ENCODE peak calls at places on chromosomes 7 and 10, in four cellular contexts. S, H, L and B are unnamed samples.

GRCh38 chr10:546971-547590 is 142.4 kb downstream of the DIP2C start:
- DNase-seq in S (no peak), H (peak), L (no peak), B (peak)

GRCh38 chr7:157271991-157272324 is 64.8 kb upstream of the DNAJB6 start:
- DNase-seq in S (no peak), H (peak), L (peak), B (no peak)

GRCh38 chr10:804191-804781 is 114.8 kb upstream of the DIP2C start:
- DNase-seq in S (no peak), H (no peak), L (no peak), B (no peak)

GRCh38 chr7:2224491-2224928 is 8.2 kb downstream of the MAD1L1 start:
- DNase-seq in S (no peak), H (no peak), L (no peak), B (no peak)

GRCh38 chr7:96126382-96126781 is 195.5 kb downstream of the SLC25A13 start:
- DNase-seq in S (no peak), H (no peak), L (no peak), B (no peak)

GRCh38 chr7:95553939-95554338 is 42.4 kb downstream of the PDK4 start:
- DNase-seq in S (no peak), H (no peak), L (no peak), B (no peak)

GRCh38 chr10:77117501-77117900 is 520.1 kb downstream of the KCNMA1 start:
- DNase-seq in S (no peak), H (no peak), L (no peak), B (no peak)

GRCh38 chr7:137684316-137684715 is 162.5 kb downstream of the DGKI start:
- DNase-seq in S (no peak), H (no peak), L (no peak), B (no peak)

GRCh38 chr10:120689766-120690539 is 161.2 kb upstream of the WDR11 start:
- DNase-seq in S (no peak), H (peak), L (no peak), B (no peak)

GRCh38 chr7:132577206-132578049 is 1.2 kb upstream of the PLXNA4 start:
- DNase-seq in S (peak), H (peak), L (peak), B (no peak)

GRCh38 chr7:26653430-26653911 is 210.9 kb downstream of the SKAP2 start:
- DNase-seq in S (no peak), H (no peak), L (peak), B (no peak)

GRCh38 chr10:89926736-89927135 is 225.3 kb downstream of the KIF20B start:
- DNase-seq in S (no peak), H (no peak), L (no peak), B (no peak)

GRCh38 chr10:34861293-34862004 is 46.4 kb upstream of the PARD3 start:
- DNase-seq in S (peak), H (no peak), L (no peak), B (no peak)

GRCh38 chr10:83922246-83922860 is 217.0 kb upstream of the GHITM start:
- DNase-seq in S (no peak), H (no peak), L (no peak), B (no peak)

GRCh38 chr7:801940-802364 is 30.3 kb upstream of the SUN1 start:
- DNase-seq in S (no peak), H (peak), L (no peak), B (no peak)

GRCh38 chr7:28806841-28807240 is 151.3 kb downstream of the TRIL start:
- DNase-seq in S (no peak), H (peak), L (peak), B (no peak)

GRCh38 chr7:92781117-92781720 is 55.2 kb downstream of the CDK6 start:
- DNase-seq in S (peak), H (no peak), L (no peak), B (no peak)

GRCh38 chr7:57399972-57400371 is 50.0 kb upstream of the ZNF716 start:
- DNase-seq in S (no peak), H (no peak), L (no peak), B (no peak)

GRCh38 chr10:133247681-133248333 is 10.2 kb downstream of the VENTX start:
- DNase-seq in S (no peak), H (no peak), L (no peak), B (no peak)

GRCh38 chr10:91410638-91411367 is 659 bp downstream of the HECTD2 start:
- DNase-seq in S (no peak), H (peak), L (peak), B (no peak)

GRCh38 chr7:157087646-157088045 is 51.1 kb upstream of the UBE3C start:
- DNase-seq in S (no peak), H (no peak), L (no peak), B (no peak)

GRCh38 chr10:60434418-60435046 is 44.9 kb upstream of the ANK3 start:
- DNase-seq in S (peak), H (peak), L (peak), B (peak)

GRCh38 chr7:157568071-157568784 is 231.4 kb downstream of the DNAJB6 start:
- DNase-seq in S (no peak), H (no peak), L (no peak), B (no peak)

GRCh38 chr7:2007526-2007925 is 225.2 kb downstream of the MAD1L1 start:
- DNase-seq in S (no peak), H (no peak), L (no peak), B (no peak)

GRCh38 chr10:454860-455259 is 234.6 kb downstream of the DIP2C start:
- DNase-seq in S (no peak), H (peak), L (peak), B (no peak)

GRCh38 chr7:158016171-158017087 is 571.2 kb downstream of the PTPRN2 start:
- DNase-seq in S (peak), H (no peak), L (no peak), B (no peak)

GRCh38 chr7:28608226-28608625 is 195.9 kb downstream of the CREB5 start:
- DNase-seq in S (no peak), H (no peak), L (no peak), B (no peak)

GRCh38 chr7:44549457-44549856 is 8.3 kb upstream of the NPC1L1 start:
- DNase-seq in S (no peak), H (no peak), L (no peak), B (no peak)

GRCh38 chr10:126842836-126843235 is 62.4 kb upstream of the DOCK1 start:
- DNase-seq in S (no peak), H (no peak), L (no peak), B (no peak)

GRCh38 chr10:30788307-30788706 is 158.8 kb upstream of the LYZL2 start:
- DNase-seq in S (no peak), H (peak), L (peak), B (no peak)

GRCh38 chr7:128829391-128830166 is 627 bp upstream of the FLNC start:
- DNase-seq in S (no peak), H (peak), L (peak), B (no peak)